ENCODE peak calls at places on chromosomes 12 and 14, in six cellular contexts. M, L, V, A, O and P are unnamed samples.

GRCh38 chr14:68458840-68459469 is 333.9 kb downstream of the ZFP36L1 start:
- DNase-seq in M (no peak), O (no peak), L (no peak), A (peak), V (peak), P (no peak)

GRCh38 chr12:2161478-2161877 is 108.7 kb downstream of the CACNA1C start:
- DNase-seq in V (peak), L (no peak), M (no peak), A (peak), O (no peak), P (no peak)

GRCh38 chr14:53037016-53037415 is 86.2 kb upstream of the FERMT2 start:
- DNase-seq in O (no peak), M (no peak), L (no peak), V (no peak), A (no peak), P (no peak)

GRCh38 chr12:67048371-67048770 is 220.8 kb upstream of the CAND1 start:
- DNase-seq in O (no peak), M (no peak), V (no peak), L (no peak), A (peak), P (no peak)

GRCh38 chr14:103887557-103888115 is 40.3 kb upstream of the PPP1R13B start:
- DNase-seq in L (no peak), O (no peak), V (no peak), M (no peak), A (no peak), P (no peak)

GRCh38 chr12:47410383-47410782 is 295.4 kb downstream of the RPAP3 start:
- DNase-seq in A (no peak), V (no peak), M (no peak), L (no peak), O (no peak), P (no peak)

GRCh38 chr12:21551811-21552469 is 25.8 kb downstream of the SPX start:
- DNase-seq in O (no peak), A (no peak), V (no peak), L (no peak), M (no peak), P (no peak)

GRCh38 chr14:69260979-69261605 is 1.1 kb downstream of the GALNT16 start:
- DNase-seq in A (peak), V (peak), L (peak), O (no peak), M (peak), P (no peak)

GRCh38 chr12:65741662-65742480 is 82.4 kb upstream of the HMGA2 start:
- DNase-seq in M (peak), L (peak), A (no peak), V (peak), O (no peak), P (peak)

GRCh38 chr12:118213452-118213851 is 77.5 kb downstream of the PEBP1 start:
- DNase-seq in L (no peak), V (no peak), O (no peak), A (no peak), M (no peak), P (no peak)

GRCh38 chr12:95998611-95999300 is 2.6 kb upstream of the HAL start:
- DNase-seq in V (no peak), A (peak), M (peak), O (peak), L (no peak), P (no peak)

GRCh38 chr14:41289025-41289424 is 317.7 kb upstream of the LRFN5 start:
- DNase-seq in L (no peak), O (no peak), V (no peak), A (no peak), M (no peak), P (no peak)

GRCh38 chr14:103022669-103023044 is 34.7 kb downstream of the CDC42BPB start:
- DNase-seq in V (no peak), L (no peak), M (no peak), A (no peak), O (no peak), P (no peak)

GRCh38 chr14:33720388-33720787 is 230.5 kb downstream of the EGLN3 start:
- DNase-seq in O (no peak), M (no peak), V (no peak), A (no peak), L (no peak), P (no peak)

GRCh38 chr12:50211392-50212070 is 44.4 kb upstream of the CERS5 start:
- DNase-seq in M (no peak), A (peak), O (no peak), V (no peak), L (no peak), P (no peak)

GRCh38 chr12:100151769-100152168 is 9.1 kb upstream of the BLTP3B start:
- DNase-seq in L (no peak), O (no peak), M (no peak), A (no peak), V (no peak), P (no peak)

GRCh38 chr12:6652391-6652790 is 5.2 kb upstream of the ACRBP start:
- DNase-seq in L (no peak), O (no peak), M (no peak), A (no peak), V (no peak), P (no peak)

GRCh38 chr14:37869633-37870032 is 274.2 kb downstream of the TTC6 start:
- DNase-seq in L (no peak), M (no peak), O (no peak), A (no peak), V (no peak), P (no peak)

GRCh38 chr12:56375598-56376434 is 13.2 kb upstream of the APOF start:
- DNase-seq in O (no peak), M (peak), L (no peak), A (no peak), V (no peak), P (no peak)

GRCh38 chr12:121678721-121679300 is 9.4 kb upstream of the MORN3 start:
- DNase-seq in L (no peak), V (no peak), O (no peak), M (no peak), A (no peak), P (no peak)

GRCh38 chr12:46268617-46269428 is at the start of gene SLC38A1:
- DNase-seq in A (peak), O (no peak), V (peak), L (peak), M (peak), P (peak)

GRCh38 chr12:67649165-67650126 is 901 bp downstream of the DYRK2 start:
- DNase-seq in L (peak), M (peak), O (no peak), V (peak), A (peak), P (no peak)

GRCh38 chr14:89293349-89293916 is 123.6 kb downstream of the FOXN3 start:
- DNase-seq in O (no peak), V (no peak), A (no peak), L (no peak), M (no peak), P (no peak)

GRCh38 chr12:132986885-132987225 is 688 bp downstream of the ZNF26 start:
- DNase-seq in A (peak), O (no peak), V (no peak), M (no peak), L (no peak), P (no peak)

GRCh38 chr12:71057330-71057729 is 100.5 kb downstream of the TSPAN8 start:
- DNase-seq in L (no peak), M (no peak), A (no peak), O (no peak), V (no peak), P (no peak)

GRCh38 chr14:93914278-93914677 is 12.9 kb upstream of the FAM181A start:
- DNase-seq in M (no peak), V (no peak), O (no peak), A (no peak), L (no peak), P (no peak)

GRCh38 chr12:65168606-65169310 is 625 bp upstream of the LEMD3 start:
- DNase-seq in L (no peak), V (no peak), O (no peak), A (no peak), M (no peak), P (no peak)

GRCh38 chr14:90677484-90678045 is 138.7 kb downstream of the TTC7B start:
- DNase-seq in L (no peak), V (no peak), A (peak), M (no peak), O (no peak), P (no peak)

GRCh38 chr12:48002773-48003218 is 1.5 kb downstream of the COL2A1 start:
- DNase-seq in M (no peak), L (peak), O (no peak), V (peak), A (peak), P (no peak)

GRCh38 chr12:92503977-92504966 is 198.5 kb upstream of the PLEKHG7 start:
- DNase-seq in O (no peak), M (no peak), V (no peak), A (no peak), L (no peak), P (no peak)

GRCh38 chr12:92503029-92503931 is 199.5 kb upstream of the PLEKHG7 start:
- DNase-seq in L (no peak), A (no peak), O (peak), V (peak), M (peak), P (no peak)

GRCh38 chr12:92506460-92506859 is 196.3 kb upstream of the PLEKHG7 start:
- DNase-seq in V (no peak), O (no peak), M (no peak), L (no peak), A (no peak), P (no peak)

GRCh38 chr12:92505373-92506340 is 197.1 kb upstream of the PLEKHG7 start:
- DNase-seq in O (peak), M (peak), A (no peak), V (peak), L (peak), P (peak)

DNA sequence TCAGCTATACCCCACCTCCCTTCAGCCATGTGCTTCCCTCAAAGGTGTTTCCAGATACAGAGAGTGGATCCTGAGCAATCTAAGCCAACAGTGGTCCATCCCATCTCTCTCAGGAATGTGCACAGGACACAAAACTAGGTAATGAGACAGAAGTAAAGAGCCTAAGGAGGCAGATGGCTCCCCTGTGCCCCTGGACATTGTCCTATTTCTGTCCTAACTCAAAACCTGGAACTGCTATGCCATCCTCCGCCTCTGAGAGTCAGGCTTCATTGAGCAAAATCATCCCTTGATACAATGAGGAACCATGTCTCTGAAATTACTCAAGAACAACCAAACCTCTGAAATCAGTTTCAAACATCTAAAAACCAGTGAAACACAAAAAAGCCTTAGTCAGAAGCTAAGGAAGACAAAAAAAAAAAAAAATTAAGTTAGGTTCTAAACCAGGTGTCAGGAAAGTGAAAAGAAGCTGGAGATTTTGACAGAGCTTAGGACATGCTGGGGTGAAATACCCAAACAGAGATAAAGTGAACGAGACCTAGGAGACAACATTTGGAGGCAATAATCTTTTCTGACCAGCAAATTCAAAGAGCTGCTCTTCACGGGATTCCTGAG is 200.3 kb upstream of the PLEKHG7 start:
- DNase-seq in V (no peak), A (peak), L (no peak), M (no peak), O (peak), P (no peak)
- TF ChIP-seq CTCF in V (no peak), A (no peak), L (no peak), M (peak), O (peak), P (no peak)

GRCh38 chr12:41564816-41565215 is 376.7 kb downstream of the PDZRN4 start:
- DNase-seq in A (peak), O (no peak), M (no peak), V (no peak), L (no peak), P (no peak)
- TF ChIP-seq CTCF in A (peak), O (no peak), M (no peak), V (no peak), L (no peak), P (peak)

DNA sequence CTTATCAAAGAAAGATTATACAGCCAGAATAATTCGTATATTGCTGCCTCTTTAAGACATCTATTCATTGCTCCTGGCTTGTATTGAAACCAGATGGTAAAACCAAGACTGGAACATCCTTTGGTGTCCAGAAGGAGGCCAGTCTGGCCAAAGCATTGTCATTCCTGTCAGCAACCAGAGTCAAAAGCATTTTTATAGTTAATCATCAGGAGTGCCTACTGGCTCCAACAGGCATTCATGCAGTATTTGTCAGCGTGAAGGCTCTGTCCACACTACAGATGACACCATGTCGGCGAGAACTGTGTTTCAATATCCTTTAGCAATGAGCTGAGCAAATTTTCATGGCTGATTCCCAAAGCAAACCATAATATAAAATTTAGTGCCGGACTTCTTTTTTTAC is 118.0 kb upstream of the G2E3 start:
- DNase-seq in A (no peak), L (no peak), M (no peak), O (no peak), V (no peak), P (no peak)
- TF ChIP-seq CTCF in A (no peak), L (no peak), M (no peak), O (no peak), V (no peak), P (no peak)

GRCh38 chr12:120437735-120438494 is at the start of gene COX6A1:
- DNase-seq in M (peak), L (peak), A (peak), O (peak), V (peak), P (peak)
- TF ChIP-seq CTCF in M (peak), L (no peak), A (no peak), O (peak), V (peak), P (no peak)

DNA sequence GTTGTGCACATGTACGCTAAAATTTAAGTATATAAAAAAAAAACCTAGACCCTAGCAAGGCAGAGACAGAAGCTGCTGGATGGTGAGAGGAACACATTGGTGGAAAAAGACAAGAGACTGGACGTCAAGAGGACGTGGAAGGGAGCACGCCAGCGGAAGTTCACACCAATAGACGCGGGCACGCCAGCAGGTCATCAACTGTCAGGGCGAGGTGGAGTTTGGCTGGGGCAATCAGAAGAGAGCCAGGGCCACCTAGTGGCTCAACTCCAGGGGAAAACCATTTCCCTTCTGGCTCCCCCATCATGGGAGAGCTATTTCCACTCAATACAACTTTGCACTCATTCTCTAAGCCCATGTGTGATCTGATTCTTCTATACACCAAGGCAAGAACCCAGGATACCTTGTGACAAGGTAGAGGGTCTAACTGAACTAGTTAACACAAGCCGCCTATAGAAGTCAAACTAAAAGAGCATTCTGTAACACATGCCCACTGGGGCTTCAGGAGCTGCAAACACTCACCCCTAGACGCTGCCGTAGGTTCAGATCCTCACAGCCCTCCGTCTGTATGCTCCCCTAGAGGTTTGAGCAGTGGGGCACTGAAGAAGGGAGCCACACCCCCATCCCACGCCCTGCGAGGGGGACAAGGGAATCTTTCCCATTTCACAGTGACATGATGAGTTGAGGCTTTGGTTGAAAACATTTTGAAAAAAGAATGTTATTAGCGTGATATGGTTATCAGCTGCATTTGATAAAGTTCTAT is 702.7 kb downstream of the TMTC2 start:
- DNase-seq in L (peak), M (no peak), A (peak), O (no peak), V (no peak), P (peak)
- TF ChIP-seq CTCF in L (peak), M (no peak), A (peak), O (peak), V (no peak), P (peak)

GRCh38 chr12:44525806-44526654 is 350.1 kb downstream of the NELL2 start:
- DNase-seq in A (no peak), L (no peak), M (no peak), O (no peak), V (no peak), P (no peak)

GRCh38 chr12:44532940-44533339 is 343.2 kb downstream of the NELL2 start:
- DNase-seq in M (no peak), L (no peak), V (no peak), A (no peak), O (no peak), P (no peak)

GRCh38 chr12:44537354-44537753 is 338.8 kb downstream of the NELL2 start:
- DNase-seq in L (no peak), A (no peak), O (no peak), M (no peak), V (no peak), P (no peak)

GRCh38 chr12:44526655-44527199 is 349.4 kb downstream of the NELL2 start:
- DNase-seq in V (no peak), L (no peak), M (no peak), A (no peak), O (no peak), P (no peak)

GRCh38 chr12:44531349-44531905 is 344.7 kb downstream of the NELL2 start:
- DNase-seq in V (no peak), A (no peak), L (no peak), O (no peak), M (no peak), P (no peak)
- TF ChIP-seq CTCF in V (no peak), A (no peak), L (no peak), O (no peak), M (no peak), P (no peak)